ENCODE peak calls at places on chromosomes 7 and 10, in eight cellular contexts. P is K562, M is cardiac muscle cell, H is GM23338, R is heart right ventricle, D is heart left ventricle, A is hepatocyte, W is Panc1. S is an unnamed sample.

GRCh38 chr7:25261545-25262135 is 33.4 kb upstream of the NPVF start:
- DNase-seq in P (no peak), M (no peak), H (no peak), R (no peak), D (no peak), A (no peak), W (no peak), S (no peak)

GRCh38 chr7:4113976-4114375 is 568.1 kb upstream of the FOXK1 start:
- DNase-seq in P (no peak), M (no peak), H (no peak), R (no peak), D (no peak), A (no peak), W (no peak), S (no peak)

GRCh38 chr10:24457661-24458318 is 248.9 kb downstream of the KIAA1217 start:
- DNase-seq in P (no peak), M (no peak), H (no peak), R (no peak), D (no peak), A (no peak), W (no peak), S (peak; percentile 76)

GRCh38 chr10:21329995-21330627 is 195.4 kb downstream of the SKIDA1 start:
- DNase-seq in P (no peak), M (peak; percentile 89), H (no peak), R (peak; percentile 22), D (no peak), A (peak; percentile 63), W (no peak), S (no peak)

GRCh38 chr10:29113251-29113945 is 175.5 kb upstream of the LYZL1 start:
- DNase-seq in P (no peak), M (no peak), H (peak; percentile 16), R (no peak), D (no peak), A (peak; percentile 56), W (no peak), S (no peak)

GRCh38 chr10:90306187-90306586 is 551.7 kb downstream of the HTR7 start:
- DNase-seq in P (no peak), M (peak; percentile 89), H (no peak), R (peak; percentile 11), D (no peak), A (no peak), W (peak; percentile 96), S (no peak)

GRCh38 chr7:29281782-29282541 is 87.4 kb downstream of the CHN2 start:
- DNase-seq in P (no peak), M (peak; percentile 59), H (no peak), R (peak; percentile 52), D (peak; percentile 67), A (peak; percentile 86), W (no peak), S (peak; percentile 81)

GRCh38 chr10:12308976-12309375 is 40.4 kb upstream of the CAMK1D start:
- DNase-seq in P (no peak), M (no peak), H (no peak), R (no peak), D (no peak), A (no peak), W (no peak), S (no peak)

GRCh38 chr10:35331894-35332640 is 4.2 kb upstream of the CCNY start:
- DNase-seq in P (no peak), M (peak; percentile 92), H (no peak), R (no peak), D (no peak), A (peak; percentile 72), W (peak; percentile 85), S (no peak)

GRCh38 chr10:120423350-120424197 is 33.5 kb upstream of the PLPP4 start:
- DNase-seq in P (peak; percentile 57), M (peak; percentile 64), H (peak; percentile 71), R (peak; percentile 6), D (no peak), A (peak; percentile 72), W (peak; percentile 53), S (no peak)

GRCh38 chr7:8149222-8149621 is 112.7 kb downstream of the ICA1 start:
- DNase-seq in P (no peak), M (no peak), H (no peak), R (no peak), D (no peak), A (no peak), W (no peak), S (no peak)

GRCh38 chr10:108911814-108912541 is 1011.3 kb downstream of the XPNPEP1 start:
- DNase-seq in P (no peak), M (peak; percentile 57), H (peak; percentile 97), R (peak; percentile 27), D (peak; percentile 54), A (peak; percentile 86), W (no peak), S (peak; percentile 61)

GRCh38 chr10:70432561-70433263 is 8.8 kb downstream of the NODAL start:
- DNase-seq in P (no peak), M (no peak), H (no peak), R (no peak), D (no peak), A (no peak), W (no peak), S (no peak)
- H3K4me3 ChIP-seq in P (no peak overlapping the region), M (no peak overlapping the region), H (no peak overlapping the region), R (no peak overlapping the region), D (peak overlapping the region; percentile 25), A (no peak overlapping the region), W (no peak overlapping the region), S (no peak overlapping the region)

DNA sequence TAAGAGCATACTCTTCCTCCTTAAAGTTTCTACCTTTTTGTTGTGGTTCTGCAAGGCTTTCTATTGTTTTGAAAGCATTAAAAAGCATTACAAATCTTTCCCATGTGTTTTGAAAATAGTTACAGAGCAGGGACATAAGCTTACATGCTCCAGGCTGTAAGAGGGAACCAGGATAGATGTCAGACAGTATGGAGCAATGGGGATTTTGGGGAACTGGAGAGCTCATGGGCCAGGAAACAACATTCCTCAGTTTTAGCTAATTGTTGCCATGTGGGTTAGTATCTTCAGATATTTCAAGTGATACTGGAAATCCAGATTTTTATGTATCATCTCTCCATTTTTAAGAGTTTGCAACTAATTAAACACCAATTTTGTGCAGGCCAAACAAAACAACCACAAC is 3.5 kb downstream of the MDFIC start:
- DNase-seq in P (no peak), M (no peak), H (no peak), R (no peak), D (no peak), A (no peak), W (no peak), S (no peak)
- H3K4me1 ChIP-seq in P (peaks cover 6% of the 10 kb centered on the region), M (peaks cover 15% of the 10 kb centered on the region), H (peaks cover 32% of the 10 kb centered on the region), R (peaks cover 34% of the 10 kb centered on the region), D (peaks cover 24% of the 10 kb centered on the region), A (no peaks in the 10 kb centered on the region), W (peaks cover 2% of the 10 kb centered on the region), S (peaks cover 10% of the 10 kb centered on the region)

GRCh38 chr7:41695661-41696322 is 7.1 kb downstream of the INHBA start:
- DNase-seq in P (no peak), M (peak; percentile 86), H (no peak), R (no peak), D (no peak), A (peak; percentile 57), W (no peak), S (no peak)
- H3K4me3 ChIP-seq in P (no peak overlapping the region), M (no peak overlapping the region), H (no peak overlapping the region), R (no peak overlapping the region), D (peak overlapping the region; percentile 43), A (peak overlapping the region; percentile 8), W (peak overlapping the region; percentile 51), S (peak overlapping the region; percentile 43)

GRCh38 chr10:80453715-80454525 is at the start of gene TSPAN14:
- DNase-seq in P (peak; percentile 97), M (peak; percentile 93), H (peak; percentile 77), R (peak; percentile 83), D (peak; percentile 92), A (peak; percentile 95), W (no peak), S (peak; percentile 83)

GRCh38 chr10:80454526-80455460 is 683 bp downstream of the TSPAN14 start:
- DNase-seq in P (peak; percentile 59), M (no peak), H (peak; percentile 59), R (peak; percentile 56), D (peak; percentile 75), A (peak; percentile 67), W (no peak), S (no peak)

GRCh38 chr10:80452069-80452468 is 2.0 kb upstream of the TSPAN14 start:
- DNase-seq in P (no peak), M (no peak), H (no peak), R (no peak), D (no peak), A (no peak), W (no peak), S (no peak)

GRCh38 chr10:80452688-80453391 is 1.3 kb upstream of the TSPAN14 start:
- DNase-seq in P (no peak), M (no peak), H (no peak), R (no peak), D (no peak), A (no peak), W (no peak), S (no peak)

GRCh38 chr10:80453392-80453714 is 757 bp upstream of the TSPAN14 start:
- DNase-seq in P (no peak), M (no peak), H (peak; percentile 64), R (no peak), D (no peak), A (no peak), W (no peak), S (no peak)
- H3K4me1 ChIP-seq in P (peaks cover 53% of the 10 kb centered on the region), M (peaks cover 12% of the 10 kb centered on the region), H (peaks cover 33% of the 10 kb centered on the region), R (peaks cover 25% of the 10 kb centered on the region), D (peaks cover 17% of the 10 kb centered on the region), A (peaks cover 48% of the 10 kb centered on the region), W (peaks cover 23% of the 10 kb centered on the region), S (peaks cover 20% of the 10 kb centered on the region)

GRCh38 chr10:125004571-125005311 is 62.8 kb downstream of the ZRANB1 start:
- DNase-seq in P (no peak), M (no peak), H (no peak), R (peak; percentile 2), D (no peak), A (no peak), W (no peak), S (peak; percentile 58)

GRCh38 chr10:125006921-125007391 is 65.0 kb downstream of the ZRANB1 start:
- DNase-seq in P (no peak), M (peak; percentile 31), H (no peak), R (no peak), D (no peak), A (peak; percentile 49), W (no peak), S (peak; percentile 33)

GRCh38 chr10:125007436-125007835 is 65.5 kb downstream of the ZRANB1 start:
- DNase-seq in P (no peak), M (no peak), H (no peak), R (no peak), D (no peak), A (no peak), W (no peak), S (no peak)

GRCh38 chr10:125005312-125006187 is 63.6 kb downstream of the ZRANB1 start:
- DNase-seq in P (no peak), M (no peak), H (no peak), R (no peak), D (no peak), A (no peak), W (no peak), S (peak; percentile 52)

DNA sequence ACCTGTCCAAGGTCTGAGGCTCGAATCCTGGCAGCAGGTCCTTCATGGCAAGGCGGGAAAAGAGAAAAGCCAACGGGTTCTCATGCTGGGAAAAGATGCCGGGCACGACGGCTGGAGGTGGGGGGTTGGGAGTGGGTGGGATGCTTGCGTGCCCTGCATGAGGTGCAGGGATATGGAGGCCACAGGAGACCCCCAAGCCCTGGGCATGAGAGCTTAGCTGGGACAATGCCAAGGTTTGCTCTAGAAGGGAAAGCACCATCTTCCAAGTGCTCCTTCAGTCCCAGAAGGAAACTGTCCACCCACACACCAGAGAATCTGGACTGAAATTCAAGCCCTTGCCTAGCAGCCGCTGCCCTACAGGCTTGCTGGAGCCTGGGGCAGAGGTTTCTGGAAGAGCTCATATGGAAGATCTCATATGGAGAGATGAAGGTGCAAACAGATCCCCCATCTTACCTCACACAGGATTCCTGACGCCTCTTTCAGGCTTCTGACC is 64.3 kb downstream of the ZRANB1 start:
- DNase-seq in P (no peak), M (peak; percentile 49), H (no peak), R (no peak), D (no peak), A (no peak), W (no peak), S (no peak)
- H3K4me3 ChIP-seq in P (no peak overlapping the region), M (no peak overlapping the region), H (no peak overlapping the region), R (no peak overlapping the region), D (no peak overlapping the region), A (no peak overlapping the region), W (no peak overlapping the region), S (no peak overlapping the region)